ENCODE peak calls at places on chromosomes 7 and 10, in seven cellular contexts. T is PC-3, B is mammary epithelial cell, A is endodermal cell, D is body of pancreas, Z is AG09309, G is osteoblast. R is an unnamed sample.

GRCh38 chr7:38512704-38513103 is 118.5 kb downstream of the AMPH start:
- DNase-seq in T (peak; percentile 8), B (no peak), A (no peak), D (no peak), Z (no peak), G (no peak), R (no peak)

GRCh38 chr7:108308913-108309312 is 147.3 kb downstream of the NRCAM start:
- DNase-seq in T (no peak), B (peak; percentile 80), A (no peak), D (no peak), Z (no peak), G (no peak), R (no peak)

GRCh38 chr7:103793614-103794013 is 195.8 kb downstream of the RELN start:
- DNase-seq in T (no peak), B (no peak), A (no peak), D (no peak), Z (no peak), G (peak; percentile 49), R (no peak)

GRCh38 chr10:69234447-69234846 is 14.3 kb downstream of the HKDC1 start:
- DNase-seq in T (no peak), B (no peak), A (no peak), D (no peak), Z (no peak), G (no peak), R (no peak)

GRCh38 chr7:124692420-124692819 is 73.2 kb downstream of the GPR37 start:
- DNase-seq in T (no peak), B (no peak), A (no peak), D (no peak), Z (no peak), G (no peak), R (no peak)

GRCh38 chr10:79129361-79129997 is 60.7 kb downstream of the ZMIZ1 start:
- DNase-seq in T (peak; percentile 71), B (no peak), A (peak; percentile 96), D (no peak), Z (no peak), G (peak; percentile 93), R (no peak)

GRCh38 chr7:19305698-19306097 is 160.5 kb upstream of the FERD3L start:
- DNase-seq in T (no peak), B (no peak), A (no peak), D (no peak), Z (no peak), G (peak; percentile 21), R (no peak)

GRCh38 chr10:51886438-51887068 is 187.2 kb upstream of the CSTF2T start:
- DNase-seq in T (peak; percentile 85), B (no peak), A (no peak), D (no peak), Z (no peak), G (peak; percentile 80), R (no peak)

GRCh38 chr7:157378390-157378789 is 41.6 kb downstream of the DNAJB6 start:
- DNase-seq in T (no peak), B (no peak), A (no peak), D (no peak), Z (no peak), G (no peak), R (no peak)

GRCh38 chr7:47738563-47739166 is 156.8 kb upstream of the TNS3 start:
- DNase-seq in T (no peak), B (no peak), A (no peak), D (no peak), Z (no peak), G (no peak), R (no peak)

GRCh38 chr7:23074443-23075244 is 30.9 kb upstream of the KLHL7 start:
- DNase-seq in T (peak; percentile 85), B (no peak), A (no peak), D (no peak), Z (no peak), G (peak; percentile 50), R (no peak)

GRCh38 chr7:135723411-135723810 is 4.6 kb downstream of the SLC13A4 start:
- DNase-seq in T (no peak), B (no peak), A (no peak), D (no peak), Z (no peak), G (no peak), R (no peak)

GRCh38 chr7:22784346-22784745 is 38.3 kb downstream of the TOMM7 start:
- DNase-seq in T (no peak), B (no peak), A (no peak), D (no peak), Z (no peak), G (no peak), R (no peak)

GRCh38 chr7:22093936-22094335 is 148.2 kb upstream of the CDCA7L start:
- DNase-seq in T (no peak), B (no peak), A (no peak), D (no peak), Z (no peak), G (no peak), R (no peak)

GRCh38 chr7:16926283-16926682 is 44.5 kb upstream of the AGR3 start:
- DNase-seq in T (peak; percentile 78), B (peak; percentile 23), A (no peak), D (peak; percentile 32), Z (peak; percentile 47), G (no peak), R (no peak)

GRCh38 chr7:73442222-73442902 is 8.8 kb downstream of the FZD9 start:
- DNase-seq in T (no peak), B (no peak), A (no peak), D (no peak), Z (no peak), G (no peak), R (no peak)

GRCh38 chr7:20158684-20159083 is 58.5 kb downstream of the MACC1 start:
- DNase-seq in T (no peak), B (no peak), A (no peak), D (peak; percentile 19), Z (no peak), G (no peak), R (no peak)

GRCh38 chr7:77855371-77856083 is 57.0 kb downstream of the PHTF2 start:
- DNase-seq in T (no peak), B (no peak), A (no peak), D (peak; percentile 16), Z (no peak), G (no peak), R (no peak)

GRCh38 chr7:142482899-142483658 is 225.2 kb upstream of the PRSS58 start:
- DNase-seq in T (peak; percentile 66), B (peak; percentile 27), A (peak; percentile 83), D (peak; percentile 58), Z (no peak), G (peak; percentile 70), R (peak; percentile 26)

GRCh38 chr7:155984028-155984607 is 171.9 kb upstream of the SHH start:
- DNase-seq in T (no peak), B (no peak), A (peak; percentile 16), D (no peak), Z (no peak), G (no peak), R (no peak)

GRCh38 chr7:135682191-135682590 is 19.9 kb downstream of the STMP1 start:
- DNase-seq in T (no peak), B (no peak), A (no peak), D (no peak), Z (no peak), G (no peak), R (no peak)

GRCh38 chr7:55004579-55004978 is 14.2 kb upstream of the EGFR start:
- DNase-seq in T (no peak), B (no peak), A (no peak), D (no peak), Z (no peak), G (no peak), R (no peak)

GRCh38 chr7:55006499-55006898 is 12.3 kb upstream of the EGFR start:
- DNase-seq in T (no peak), B (no peak), A (peak; percentile 66), D (no peak), Z (no peak), G (no peak), R (no peak)

GRCh38 chr7:55005241-55005836 is 13.5 kb upstream of the EGFR start:
- DNase-seq in T (no peak), B (no peak), A (no peak), D (no peak), Z (no peak), G (no peak), R (no peak)
- H3K4me3 ChIP-seq in T (no peak overlapping the region), B (no peak overlapping the region), A (no peak overlapping the region), D (no peak overlapping the region), Z (no peak overlapping the region), G (no peak overlapping the region), R (no peak overlapping the region)

GRCh38 chr7:44220046-44220720 is 19.4 kb downstream of the YKT6 start:
- DNase-seq in T (no peak), B (no peak), A (no peak), D (no peak), Z (no peak), G (peak; percentile 83), R (no peak)

GRCh38 chr7:44220732-44221131 is 20.0 kb downstream of the YKT6 start:
- DNase-seq in T (no peak), B (no peak), A (no peak), D (no peak), Z (no peak), G (peak; percentile 66), R (no peak)

GRCh38 chr7:44222776-44223261 is 22.0 kb downstream of the YKT6 start:
- DNase-seq in T (no peak), B (no peak), A (no peak), D (no peak), Z (no peak), G (no peak), R (no peak)

GRCh38 chr7:44222074-44222473 is 21.3 kb downstream of the YKT6 start:
- DNase-seq in T (no peak), B (no peak), A (no peak), D (no peak), Z (no peak), G (peak; percentile 15), R (no peak)

GRCh38 chr7:44221231-44221791 is 20.5 kb downstream of the YKT6 start:
- DNase-seq in T (no peak), B (no peak), A (no peak), D (no peak), Z (no peak), G (peak; percentile 94), R (no peak)
- TF ChIP-seq CTCF in T (no peak), B (no peak), A (no peak), D (no peak), Z (no peak), G (peak; percentile 10), R (no peak)

DNA sequence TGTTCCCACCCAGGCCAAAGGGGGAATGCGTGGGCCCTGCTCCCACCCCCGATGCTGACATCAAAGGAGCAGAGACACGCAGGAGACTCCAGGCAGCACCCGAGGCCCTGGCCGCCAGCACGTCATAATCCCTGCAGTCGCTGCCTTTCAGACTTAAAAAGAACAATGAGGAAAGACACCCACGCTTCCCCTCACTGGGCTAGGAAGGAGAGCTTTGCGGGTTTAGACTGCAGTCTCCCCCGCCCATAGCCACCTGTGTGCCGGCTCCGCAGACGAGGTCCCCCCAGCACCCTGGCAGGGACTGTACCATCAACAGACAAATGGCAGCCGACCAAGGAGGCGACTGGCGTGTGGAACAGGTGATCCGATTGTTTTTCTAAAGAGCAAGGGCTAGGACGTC is 1.3 kb downstream of the GRB10 start:
- DNase-seq in T (no peak), B (no peak), A (peak; percentile 44), D (no peak), Z (no peak), G (no peak), R (no peak)
- H3K4me3 ChIP-seq in T (peak overlapping the region; percentile 68), B (no peak overlapping the region), A (no peak overlapping the region), D (no peak overlapping the region), Z (no peak overlapping the region), G (no peak overlapping the region), R (no peak overlapping the region)

GRCh38 chr10:43823237-43823605 is 174.5 kb upstream of the ZNF32 start:
- DNase-seq in T (no peak), B (no peak), A (no peak), D (no peak), Z (peak; percentile 57), G (peak; percentile 76), R (no peak)
- TF ChIP-seq CTCF in T (no peak), B (no peak), A (no peak), D (no peak), Z (no peak), G (no peak), R (no peak)

R was measured in HFF-Myc.